ENCODE peak calls at places on chromosomes 4 and X, in seven cellular contexts. C, N, F, U, V, Y and J are unnamed samples.

GRCh38 chr4:125780159-125780558 is 465.4 kb downstream of the FAT4 start:
- DNase-seq in U (no peak), Y (peak; percentile 15), V (no peak), N (no peak), C (peak; percentile 39), F (peak; percentile 57), J (no peak)

GRCh38 chr4:14225683-14226207 is 598.2 kb upstream of the BOD1L1 start:
- DNase-seq in U (no peak), N (no peak), C (no peak), V (no peak), Y (no peak), F (no peak), J (no peak)

GRCh38 chr4:7196283-7196651 is 3.9 kb downstream of the SORCS2 start:
- DNase-seq in Y (no peak), U (no peak), F (no peak), N (peak; percentile 48), V (no peak), C (no peak), J (no peak)

GRCh38 chr4:166816901-166817300 is 417.4 kb downstream of the SPOCK3 start:
- DNase-seq in V (no peak), C (peak; percentile 3), U (no peak), N (no peak), Y (no peak), F (no peak), J (no peak)

GRCh38 chr4:189035091-189035490 is 895.9 kb downstream of the TRIML1 start:
- DNase-seq in Y (no peak), V (no peak), U (no peak), C (no peak), F (no peak), N (no peak), J (no peak)

GRCh38 chr4:123398803-123399637 is 2.4 kb downstream of the SPRY1 start:
- DNase-seq in V (peak; percentile 85), F (peak; percentile 73), Y (no peak), C (peak; percentile 79), U (peak; percentile 48), N (peak; percentile 79), J (peak; percentile 51)

GRCh38 chrX:19889582-19890342 is 2.4 kb upstream of the SH3KBP1 start:
- DNase-seq in F (peak; percentile 83), N (peak; percentile 58), V (no peak), Y (peak; percentile 41), U (no peak), C (peak; percentile 75), J (no peak)

GRCh38 chr4:110799171-110799570 is 176.3 kb upstream of the PITX2 start:
- DNase-seq in F (no peak), U (no peak), Y (no peak), V (no peak), N (no peak), C (no peak), J (no peak)

GRCh38 chrX:68895339-68896250 is 66.8 kb downstream of the EFNB1 start:
- DNase-seq in U (no peak), Y (peak; percentile 13), N (no peak), C (peak; percentile 66), V (peak; percentile 68), F (peak; percentile 42), J (peak; percentile 69)

GRCh38 chr4:6875431-6875831 is 34.2 kb upstream of the TBC1D14 start:
- DNase-seq in N (no peak), C (no peak), V (peak; percentile 88), U (peak; percentile 36), Y (no peak), F (no peak), J (peak; percentile 89)

GRCh38 chrX:40077176-40077575 is 20.6 kb downstream of the BCOR start:
- DNase-seq in C (no peak), N (no peak), Y (no peak), V (no peak), F (no peak), U (no peak), J (no peak)

GRCh38 chrX:78652971-78653822 is 5.9 kb downstream of the RTL3 start:
- DNase-seq in U (no peak), C (peak; percentile 84), V (no peak), N (no peak), F (peak; percentile 85), Y (no peak), J (no peak)

GRCh38 chr4:77433102-77433733 is 172.4 kb upstream of the CXCL13 start:
- DNase-seq in C (peak; percentile 68), F (peak; percentile 2), N (peak; percentile 55), U (no peak), V (no peak), Y (no peak), J (no peak)

GRCh38 chr4:137819964-137820383 is 287.7 kb upstream of the PCDH18 start:
- DNase-seq in F (peak; percentile 65), V (no peak), U (no peak), N (peak; percentile 76), Y (peak; percentile 18), C (peak; percentile 79), J (no peak)

GRCh38 chr4:52959545-52959944 is 97.4 kb downstream of the RASL11B start:
- DNase-seq in Y (peak; percentile 54), C (peak; percentile 34), N (no peak), V (no peak), F (peak; percentile 80), U (no peak), J (no peak)

GRCh38 chr4:126647756-126648396 is 984.9 kb upstream of the INTU start:
- DNase-seq in V (no peak), Y (no peak), U (no peak), F (peak; percentile 13), N (no peak), C (peak; percentile 37), J (no peak)

GRCh38 chr4:169621754-169622481 is 1.5 kb downstream of the CLCN3 start:
- DNase-seq in F (peak; percentile 90), V (no peak), U (no peak), Y (peak; percentile 77), N (no peak), C (peak; percentile 62), J (no peak)

GRCh38 chrX:53280703-53281320 is 572 bp downstream of the IQSEC2 start:
- DNase-seq in F (peak; percentile 35), Y (no peak), C (peak; percentile 54), N (peak; percentile 65), V (no peak), U (peak; percentile 71), J (peak; percentile 75)

GRCh38 chr4:144174401-144175067 is 34.0 kb upstream of the GYPA start:
- DNase-seq in Y (peak; percentile 32), C (peak; percentile 77), U (no peak), F (peak; percentile 59), V (no peak), N (no peak), J (no peak)

GRCh38 chrX:146454363-146454762 is 355.2 kb upstream of the CXorf51B start:
- DNase-seq in F (no peak), N (no peak), U (no peak), V (no peak), C (no peak), Y (no peak), J (no peak)
- H3K9me3 ChIP-seq in F (peaks cover 7% of the 10 kb centered on the region), N (peaks cover 19% of the 10 kb centered on the region), U (no peaks in the 10 kb centered on the region), V (no peaks in the 10 kb centered on the region), C (no peaks in the 10 kb centered on the region), Y (no peaks in the 10 kb centered on the region), J (no peaks in the 10 kb centered on the region)

GRCh38 chrX:150690126-150690525 is 3.1 kb upstream of the MTMR1 start:
- DNase-seq in V (no peak), U (no peak), N (no peak), F (peak; percentile 92), Y (peak; percentile 54), C (peak; percentile 74), J (no peak)

GRCh38 chrX:150693782-150694574 is 782 bp downstream of the MTMR1 start:
- DNase-seq in N (peak; percentile 78), F (peak; percentile 79), Y (no peak), C (peak; percentile 21), V (peak; percentile 96), U (peak; percentile 30), J (peak; percentile 64)

GRCh38 chrX:150692837-150693781 is at the start of gene MTMR1:
- DNase-seq in C (no peak), U (peak; percentile 38), V (peak; percentile 89), Y (no peak), N (peak; percentile 60), F (no peak), J (peak; percentile 60)

GRCh38 chrX:150694738-150695410 is 1.7 kb downstream of the MTMR1 start:
- DNase-seq in V (no peak), Y (no peak), U (no peak), F (no peak), C (no peak), N (no peak), J (no peak)

GRCh38 chrX:150692296-150692695 is 900 bp upstream of the MTMR1 start:
- DNase-seq in F (no peak), Y (no peak), N (no peak), V (no peak), C (no peak), U (no peak), J (no peak)
- TF ChIP-seq CTCF in F (no peak), Y (no peak), N (no peak), V (no peak), C (no peak), U (no peak), J (no peak)

GRCh38 chr4:4969298-4969697 is 50.0 kb downstream of the CYTL1 start:
- DNase-seq in F (peak; percentile 3), V (no peak), Y (no peak), N (no peak), C (peak; percentile 13), U (peak; percentile 34), J (peak; percentile 87)

GRCh38 chr4:4962928-4963327 is 56.3 kb downstream of the CYTL1 start:
- DNase-seq in U (no peak), C (no peak), N (no peak), Y (no peak), V (no peak), F (no peak), J (no peak)

GRCh38 chr4:4971796-4972195 is 47.5 kb downstream of the CYTL1 start:
- DNase-seq in Y (no peak), F (no peak), U (no peak), C (no peak), N (no peak), V (no peak), J (no peak)

DNA sequence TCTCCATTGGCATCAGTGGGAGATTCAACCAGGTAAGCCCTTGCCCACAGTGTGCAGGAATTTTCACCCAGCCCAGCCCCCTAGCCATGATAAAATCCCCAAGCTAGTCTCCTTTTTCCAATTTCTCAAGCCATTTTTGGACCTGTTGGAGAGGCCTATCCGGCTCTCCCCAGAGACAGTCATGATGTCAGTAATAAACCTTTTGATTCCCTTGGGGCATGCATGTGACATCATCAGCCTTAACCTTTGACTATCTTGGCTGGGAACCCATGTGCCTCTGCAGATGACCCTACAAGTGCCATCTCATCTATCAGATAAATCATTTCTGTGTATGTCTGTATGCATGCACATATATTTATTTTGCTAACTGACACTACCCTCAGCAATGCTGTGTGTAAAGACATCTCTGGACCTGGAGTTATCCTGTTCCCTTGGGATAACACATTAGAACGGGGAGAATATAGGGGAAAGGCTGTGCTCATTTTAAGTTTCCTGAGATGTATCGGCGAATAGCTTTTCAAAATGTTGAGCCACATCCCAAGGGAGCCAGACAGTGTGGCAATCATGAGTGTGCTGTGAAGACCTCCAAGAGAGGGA is 51.0 kb downstream of the CYTL1 start:
- DNase-seq in F (no peak), Y (no peak), V (no peak), U (no peak), N (no peak), C (no peak), J (no peak)
- H3K9me3 ChIP-seq in F (peaks cover 3% of the 10 kb centered on the region), Y (no peaks in the 10 kb centered on the region), V (peaks cover 13% of the 10 kb centered on the region), U (peaks cover 19% of the 10 kb centered on the region), N (peaks cover 7% of the 10 kb centered on the region), C (no peaks in the 10 kb centered on the region), J (peaks cover 8% of the 10 kb centered on the region)

DNA sequence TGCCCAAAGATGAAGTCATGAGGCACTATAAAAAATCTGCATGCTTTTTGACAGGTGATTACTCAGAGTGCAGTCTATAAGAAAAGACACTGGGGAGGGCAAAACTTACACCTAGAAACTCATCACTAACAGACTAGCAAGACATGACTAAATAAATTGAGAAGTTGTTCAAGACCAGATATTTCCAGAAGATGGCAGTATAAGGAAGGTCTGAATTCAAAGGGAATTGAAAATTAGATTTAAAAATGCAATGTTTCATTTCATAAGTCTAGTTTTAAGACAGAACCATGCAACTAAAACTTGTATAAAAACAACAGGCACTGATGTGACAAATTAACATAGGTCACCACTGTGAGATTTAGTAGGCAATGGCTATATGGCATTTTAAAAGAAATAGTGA is 232.5 kb upstream of the POF1B start:
- DNase-seq in F (peak; percentile 22), U (no peak), N (no peak), Y (no peak), C (peak; percentile 5), V (no peak), J (no peak)
- TF ChIP-seq CTCF in F (peak; percentile 53), U (peak; percentile 29), N (peak; percentile 74), Y (peak; percentile 30), C (no peak), V (no peak), J (peak; percentile 37)